ENCODE peak calls at places on chromosomes 11 and 22, in seven cellular contexts. One of them, this sample, is unnamed.

GRCh38 chr11:122984186-122985011 is 2.8 kb upstream of the BSX start:
- DNase-seq in AG04450: no peak
- DNase-seq in BJ: no peak
- DNase-seq in cardiac fibroblast: peak
- DNase-seq in nephron progenitor cell: peak
- DNase-seq in MM.1S: no peak
- DNase-seq in type B pancreatic cell: no peak
- DNase-seq in this sample: no peak

GRCh38 chr11:123195182-123196059 is at the start of gene CLMP:
- DNase-seq in cardiac fibroblast: peak
- DNase-seq in type B pancreatic cell: no peak
- DNase-seq in nephron progenitor cell: peak
- DNase-seq in MM.1S: no peak
- DNase-seq in BJ: no peak
- DNase-seq in AG04450: no peak
- DNase-seq in this sample: no peak

GRCh38 chr11:73971175-73971719 is 11.4 kb downstream of the UCP2 start:
- DNase-seq in cardiac fibroblast: no peak
- DNase-seq in MM.1S: no peak
- DNase-seq in BJ: no peak
- DNase-seq in AG04450: no peak
- DNase-seq in nephron progenitor cell: no peak
- DNase-seq in type B pancreatic cell: no peak
- DNase-seq in this sample: no peak

GRCh38 chr11:75639752-75640151 is 29.1 kb downstream of the MAP6 start:
- DNase-seq in type B pancreatic cell: no peak
- DNase-seq in AG04450: no peak
- DNase-seq in cardiac fibroblast: peak
- DNase-seq in BJ: no peak
- DNase-seq in nephron progenitor cell: peak
- DNase-seq in MM.1S: no peak
- DNase-seq in this sample: no peak

GRCh38 chr22:26565889-26566288 is 24.0 kb downstream of the TPST2 start:
- DNase-seq in nephron progenitor cell: no peak
- DNase-seq in AG04450: no peak
- DNase-seq in cardiac fibroblast: no peak
- DNase-seq in BJ: no peak
- DNase-seq in MM.1S: no peak
- DNase-seq in type B pancreatic cell: no peak
- DNase-seq in this sample: no peak

GRCh38 chr11:45252134-45252856 is 33.8 kb downstream of the SYT13 start:
- DNase-seq in BJ: no peak
- DNase-seq in nephron progenitor cell: peak
- DNase-seq in AG04450: no peak
- DNase-seq in MM.1S: peak
- DNase-seq in cardiac fibroblast: peak
- DNase-seq in type B pancreatic cell: peak
- DNase-seq in this sample: peak

GRCh38 chr11:11988099-11988651 is 20.3 kb downstream of the DKK3 start:
- DNase-seq in type B pancreatic cell: no peak
- DNase-seq in cardiac fibroblast: peak
- DNase-seq in AG04450: no peak
- DNase-seq in MM.1S: no peak
- DNase-seq in nephron progenitor cell: no peak
- DNase-seq in BJ: peak
- DNase-seq in this sample: no peak

GRCh38 chr22:38435010-38435409 is 20.0 kb downstream of the KCNJ4 start:
- DNase-seq in MM.1S: no peak
- DNase-seq in BJ: no peak
- DNase-seq in nephron progenitor cell: no peak
- DNase-seq in cardiac fibroblast: no peak
- DNase-seq in type B pancreatic cell: no peak
- DNase-seq in AG04450: no peak
- DNase-seq in this sample: no peak

GRCh38 chr22:17601031-17601430 is 27.5 kb downstream of the ATP6V1E1 start:
- DNase-seq in cardiac fibroblast: no peak
- DNase-seq in MM.1S: no peak
- DNase-seq in BJ: no peak
- DNase-seq in AG04450: no peak
- DNase-seq in nephron progenitor cell: no peak
- DNase-seq in type B pancreatic cell: no peak
- DNase-seq in this sample: no peak

GRCh38 chr11:476416-476815 is 26.3 kb downstream of the PTDSS2 start:
- DNase-seq in BJ: no peak
- DNase-seq in nephron progenitor cell: no peak
- DNase-seq in MM.1S: no peak
- DNase-seq in AG04450: no peak
- DNase-seq in type B pancreatic cell: peak
- DNase-seq in cardiac fibroblast: no peak
- DNase-seq in this sample: no peak

GRCh38 chr11:34928268-34928959 is 12.0 kb downstream of the PDHX start:
- DNase-seq in cardiac fibroblast: no peak
- DNase-seq in type B pancreatic cell: no peak
- DNase-seq in nephron progenitor cell: no peak
- DNase-seq in AG04450: no peak
- DNase-seq in BJ: no peak
- DNase-seq in MM.1S: no peak
- DNase-seq in this sample: no peak

GRCh38 chr11:34929794-34930763 is 13.7 kb downstream of the PDHX start:
- DNase-seq in BJ: no peak
- DNase-seq in AG04450: no peak
- DNase-seq in MM.1S: peak
- DNase-seq in type B pancreatic cell: no peak
- DNase-seq in nephron progenitor cell: no peak
- DNase-seq in cardiac fibroblast: no peak
- DNase-seq in this sample: no peak

GRCh38 chr11:34926831-34927132 is 10.4 kb downstream of the PDHX start:
- DNase-seq in BJ: no peak
- DNase-seq in MM.1S: no peak
- DNase-seq in cardiac fibroblast: no peak
- DNase-seq in type B pancreatic cell: no peak
- DNase-seq in AG04450: no peak
- DNase-seq in nephron progenitor cell: no peak
- DNase-seq in this sample: no peak

GRCh38 chr11:34926101-34926830 is 9.8 kb downstream of the PDHX start:
- DNase-seq in BJ: no peak
- DNase-seq in cardiac fibroblast: peak
- DNase-seq in nephron progenitor cell: no peak
- DNase-seq in type B pancreatic cell: no peak
- DNase-seq in MM.1S: peak
- DNase-seq in AG04450: no peak
- DNase-seq in this sample: no peak

DNA sequence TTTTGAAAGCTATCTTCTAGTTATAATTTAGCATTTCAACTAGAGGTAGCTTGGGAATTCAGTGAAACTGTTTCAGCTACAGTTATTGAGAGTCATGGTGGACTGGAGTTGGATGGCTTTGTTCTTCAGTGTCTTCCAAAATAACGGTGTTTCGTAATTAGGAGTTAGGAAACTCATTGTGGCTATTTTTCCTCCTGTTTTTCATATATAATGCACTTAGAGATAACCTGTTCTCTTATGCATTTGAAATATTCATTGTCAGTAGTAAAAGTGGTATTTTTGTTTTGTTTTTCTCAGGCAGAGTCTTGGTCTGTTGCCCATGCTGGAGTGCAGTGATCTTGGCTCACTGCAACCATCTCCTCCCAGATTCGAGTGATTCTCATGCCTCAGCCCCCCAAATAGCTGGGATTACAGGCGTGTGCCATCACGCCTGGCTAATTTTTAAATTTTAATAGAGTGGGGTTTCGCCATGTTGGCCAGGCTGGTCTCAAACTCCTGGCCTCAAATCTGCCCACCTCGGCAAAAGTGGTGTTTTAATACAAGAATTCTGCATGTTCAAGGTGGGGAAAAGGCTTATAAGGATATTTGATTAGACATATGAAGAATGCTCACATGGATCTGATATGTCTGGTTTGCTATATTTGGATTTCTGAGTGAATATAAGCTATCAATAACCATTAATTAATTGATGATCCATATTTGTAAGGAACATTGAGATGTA is 12.7 kb downstream of the PDHX start:
- DNase-seq in MM.1S: peak
- DNase-seq in cardiac fibroblast: peak
- DNase-seq in type B pancreatic cell: no peak
- DNase-seq in nephron progenitor cell: no peak
- DNase-seq in AG04450: no peak
- DNase-seq in BJ: no peak
- DNase-seq in this sample: no peak
- TF ChIP-seq CTCF in MM.1S: no peak
- TF ChIP-seq CTCF in cardiac fibroblast: no peak
- TF ChIP-seq CTCF in type B pancreatic cell: no peak
- TF ChIP-seq CTCF in nephron progenitor cell: no peak
- TF ChIP-seq CTCF in AG04450: no peak
- TF ChIP-seq CTCF in BJ: no peak
- TF ChIP-seq CTCF in this sample: no peak

DNA sequence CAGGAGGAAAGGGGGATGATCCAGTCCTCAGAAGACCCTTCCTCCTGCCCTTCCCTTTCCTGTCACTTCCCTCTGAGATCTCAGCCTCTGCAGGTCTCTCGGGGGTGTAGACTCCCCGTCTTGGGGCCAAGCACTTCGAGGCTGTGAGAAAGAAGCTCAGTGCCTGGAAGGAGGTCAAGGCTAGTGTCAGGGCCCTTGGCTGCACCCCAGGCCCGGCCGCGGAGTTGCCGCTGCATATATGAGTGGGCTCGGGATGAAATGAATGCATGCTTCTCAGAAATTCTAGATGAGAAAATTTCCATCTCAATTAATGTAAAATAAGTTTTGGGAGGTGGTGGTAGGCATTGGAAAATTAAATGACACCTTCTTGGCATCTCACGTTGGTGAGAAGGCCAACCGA is 1313.7 kb downstream of the BRD1 start:
- DNase-seq in MM.1S: no peak
- DNase-seq in type B pancreatic cell: no peak
- DNase-seq in AG04450: no peak
- DNase-seq in cardiac fibroblast: no peak
- DNase-seq in nephron progenitor cell: no peak
- DNase-seq in BJ: no peak
- DNase-seq in this sample: no peak
- TF ChIP-seq CTCF in MM.1S: no peak
- TF ChIP-seq CTCF in type B pancreatic cell: no peak
- TF ChIP-seq CTCF in AG04450: no peak
- TF ChIP-seq CTCF in cardiac fibroblast: no peak
- TF ChIP-seq CTCF in nephron progenitor cell: no peak
- TF ChIP-seq CTCF in BJ: no peak
- TF ChIP-seq CTCF in this sample: no peak

GRCh38 chr22:31305194-31305593 is 12.9 kb upstream of the PIK3IP1 start:
- DNase-seq in cardiac fibroblast: no peak
- DNase-seq in nephron progenitor cell: no peak
- DNase-seq in MM.1S: no peak
- DNase-seq in BJ: no peak
- DNase-seq in type B pancreatic cell: no peak
- DNase-seq in AG04450: no peak
- DNase-seq in this sample: no peak
- TF ChIP-seq CTCF in cardiac fibroblast: no peak
- TF ChIP-seq CTCF in nephron progenitor cell: no peak
- TF ChIP-seq CTCF in MM.1S: no peak
- TF ChIP-seq CTCF in BJ: no peak
- TF ChIP-seq CTCF in type B pancreatic cell: no peak
- TF ChIP-seq CTCF in AG04450: no peak
- TF ChIP-seq CTCF in this sample: no peak

GRCh38 chr11:66888282-66888681 is 31.4 kb downstream of the LRFN4 start:
- DNase-seq in cardiac fibroblast: no peak
- DNase-seq in BJ: no peak
- DNase-seq in nephron progenitor cell: no peak
- DNase-seq in AG04450: no peak
- DNase-seq in type B pancreatic cell: no peak
- DNase-seq in MM.1S: no peak
- DNase-seq in this sample: no peak

GRCh38 chr11:66889974-66890373 is 33.1 kb downstream of the LRFN4 start:
- DNase-seq in cardiac fibroblast: no peak
- DNase-seq in type B pancreatic cell: no peak
- DNase-seq in BJ: no peak
- DNase-seq in AG04450: no peak
- DNase-seq in nephron progenitor cell: no peak
- DNase-seq in MM.1S: no peak
- DNase-seq in this sample: no peak

GRCh38 chr11:66892926-66893325 is 36.1 kb downstream of the LRFN4 start:
- DNase-seq in type B pancreatic cell: no peak
- DNase-seq in AG04450: no peak
- DNase-seq in MM.1S: no peak
- DNase-seq in cardiac fibroblast: no peak
- DNase-seq in BJ: no peak
- DNase-seq in nephron progenitor cell: no peak
- DNase-seq in this sample: no peak

GRCh38 chr11:66887531-66887930 is 30.7 kb downstream of the LRFN4 start:
- DNase-seq in MM.1S: no peak
- DNase-seq in AG04450: no peak
- DNase-seq in type B pancreatic cell: no peak
- DNase-seq in cardiac fibroblast: no peak
- DNase-seq in BJ: no peak
- DNase-seq in nephron progenitor cell: no peak
- DNase-seq in this sample: no peak

DNA sequence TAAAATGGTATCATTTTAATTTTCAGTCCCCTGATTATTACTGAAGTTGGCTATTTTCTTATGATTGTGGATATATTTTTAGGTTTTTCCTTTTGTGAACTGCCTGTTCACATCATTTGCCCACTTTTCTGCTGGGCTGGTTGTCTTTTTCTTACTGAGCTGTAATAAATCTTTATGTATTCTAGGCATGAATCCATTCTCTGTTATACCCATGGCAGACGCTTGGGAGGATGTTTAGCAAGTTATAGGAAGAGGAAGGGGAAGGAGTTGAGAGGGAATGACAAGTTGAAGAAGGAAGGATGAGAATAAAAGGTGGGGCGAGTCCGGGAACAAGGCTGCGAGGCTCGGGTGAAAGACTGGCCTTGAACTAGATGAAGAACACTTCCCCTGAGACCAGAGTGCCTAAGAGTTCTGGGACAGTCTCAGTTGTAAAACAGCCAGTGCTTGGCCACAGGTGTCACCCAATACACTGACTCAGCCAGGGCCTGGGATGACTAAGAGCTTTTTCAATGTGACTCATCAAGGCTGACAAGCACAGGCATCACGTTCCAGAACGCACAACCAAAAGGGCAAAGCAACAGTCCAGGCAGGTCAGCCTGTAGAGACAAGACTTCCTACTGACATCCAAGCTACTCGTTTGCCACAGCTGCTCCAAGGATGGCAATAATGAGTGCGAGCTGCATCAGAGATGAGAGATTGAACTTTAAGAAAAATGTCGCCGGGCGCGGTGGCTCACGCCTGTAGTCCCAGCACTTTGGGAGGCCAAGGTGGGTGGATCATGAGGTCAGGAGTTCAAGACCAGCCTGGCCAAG is 35.2 kb downstream of the LRFN4 start:
- DNase-seq in nephron progenitor cell: no peak
- DNase-seq in AG04450: peak
- DNase-seq in MM.1S: peak
- DNase-seq in type B pancreatic cell: no peak
- DNase-seq in cardiac fibroblast: peak
- DNase-seq in BJ: peak
- DNase-seq in this sample: peak
- TF ChIP-seq CTCF in nephron progenitor cell: no peak
- TF ChIP-seq CTCF in AG04450: no peak
- TF ChIP-seq CTCF in MM.1S: no peak
- TF ChIP-seq CTCF in type B pancreatic cell: no peak
- TF ChIP-seq CTCF in cardiac fibroblast: no peak
- TF ChIP-seq CTCF in BJ: no peak
- TF ChIP-seq CTCF in this sample: no peak

GRCh38 chr11:64271339-64272132 is 12.9 kb downstream of the BAD start:
- DNase-seq in nephron progenitor cell: peak
- DNase-seq in BJ: no peak
- DNase-seq in AG04450: peak
- DNase-seq in cardiac fibroblast: peak
- DNase-seq in type B pancreatic cell: peak
- DNase-seq in MM.1S: peak
- DNase-seq in this sample: peak
- TF ChIP-seq CTCF in nephron progenitor cell: no peak
- TF ChIP-seq CTCF in BJ: peak
- TF ChIP-seq CTCF in AG04450: no peak
- TF ChIP-seq CTCF in cardiac fibroblast: no peak
- TF ChIP-seq CTCF in type B pancreatic cell: peak
- TF ChIP-seq CTCF in MM.1S: peak
- TF ChIP-seq CTCF in this sample: peak

GRCh38 chr22:21000215-21000986 is 1.5 kb downstream of the THAP7 start:
- DNase-seq in nephron progenitor cell: no peak
- DNase-seq in BJ: no peak
- DNase-seq in cardiac fibroblast: no peak
- DNase-seq in MM.1S: no peak
- DNase-seq in type B pancreatic cell: peak
- DNase-seq in AG04450: no peak
- DNase-seq in this sample: no peak
- TF ChIP-seq CTCF in nephron progenitor cell: no peak
- TF ChIP-seq CTCF in BJ: peak
- TF ChIP-seq CTCF in cardiac fibroblast: no peak
- TF ChIP-seq CTCF in MM.1S: peak
- TF ChIP-seq CTCF in type B pancreatic cell: no peak
- TF ChIP-seq CTCF in AG04450: no peak
- TF ChIP-seq CTCF in this sample: no peak

This sample was measured in GM10248.